ENCODE peak calls at places on chromosomes 2 and 18, in six cellular contexts. V is aorta, U is adrenal gland, H is fibroblast of lung, P is HCT116, T is thoracic aorta. W is an unnamed sample.

GRCh38 chr2:233689031-233689430 is 3.7 kb upstream of the UGT1A6 start:
- DNase-seq in V (no peak), P (no peak), H (no peak), U (no peak), T (no peak), W (no peak)

GRCh38 chr2:8719528-8719927 is 37.7 kb downstream of the ID2 start:
- DNase-seq in P (no peak), H (no peak), T (no peak), U (no peak), V (no peak), W (no peak)

GRCh38 chr18:65436430-65436829 is 314.4 kb upstream of the CDH7 start:
- DNase-seq in T (no peak), H (no peak), V (no peak), U (no peak), P (no peak), W (peak; percentile 9)

GRCh38 chr2:32772623-32773221 is 144.9 kb downstream of the TTC27 start:
- DNase-seq in T (no peak), V (no peak), P (peak; percentile 21), H (peak; percentile 59), U (peak; percentile 17), W (peak; percentile 40)

GRCh38 chr2:67733517-67733916 is 329.3 kb downstream of the C1D start:
- DNase-seq in U (peak; percentile 45), P (peak; percentile 12), V (no peak), H (peak; percentile 16), T (no peak), W (no peak)

GRCh38 chr2:109135572-109136185 is 6.7 kb downstream of the SH3RF3 start:
- DNase-seq in V (no peak), U (peak; percentile 18), P (no peak), H (peak; percentile 25), T (no peak), W (no peak)

GRCh38 chr2:231923951-231924888 is 2.0 kb downstream of the NPPC start:
- DNase-seq in H (no peak), T (no peak), U (no peak), P (no peak), V (peak; percentile 36), W (no peak)

GRCh38 chr2:160918909-160919503 is 241.2 kb upstream of the TANK start:
- DNase-seq in T (no peak), V (peak; percentile 65), H (peak; percentile 35), U (peak; percentile 74), P (peak; percentile 21), W (peak; percentile 42)

GRCh38 chr2:113877651-113878594 is 12.0 kb upstream of the ACTR3 start:
- DNase-seq in V (no peak), H (peak; percentile 71), P (peak; percentile 85), U (no peak), T (no peak), W (no peak)

GRCh38 chr18:46341989-46342525 is 237.9 kb downstream of the HAUS1 start:
- DNase-seq in U (no peak), H (no peak), V (no peak), P (no peak), T (no peak), W (no peak)

GRCh38 chr2:191202209-191202721 is 42.9 kb upstream of the MYO1B start:
- DNase-seq in V (no peak), U (no peak), T (no peak), P (no peak), H (peak; percentile 81), W (no peak)

GRCh38 chr2:69659349-69659748 is 15.8 kb upstream of the AAK1 start:
- DNase-seq in P (no peak), H (no peak), V (no peak), U (no peak), T (no peak), W (no peak)

GRCh38 chr2:242029422-242030225 is 160.1 kb downstream of the RTP5 start:
- DNase-seq in V (peak; percentile 19), P (no peak), H (no peak), U (no peak), T (no peak), W (no peak)

GRCh38 chr18:2847341-2848144 is 737 bp downstream of the EMILIN2 start:
- DNase-seq in H (peak; percentile 27), P (no peak), T (no peak), U (no peak), V (peak; percentile 57), W (no peak)

GRCh38 chr18:53817976-53818950 is 406.2 kb downstream of the MBD2 start:
- DNase-seq in P (no peak), H (no peak), T (no peak), U (no peak), V (no peak), W (no peak)

GRCh38 chr2:52810460-52810859 is 957.1 kb upstream of the CHAC2 start:
- DNase-seq in H (peak; percentile 37), T (no peak), U (no peak), P (peak; percentile 32), V (no peak), W (peak; percentile 3)

GRCh38 chr2:8544786-8545631 is 136.8 kb upstream of the ID2 start:
- DNase-seq in H (peak; percentile 96), P (peak; percentile 6), V (peak; percentile 88), T (no peak), U (peak; percentile 73), W (peak; percentile 7)

GRCh38 chr2:218476676-218477075 is 57.8 kb downstream of the VIL1 start:
- DNase-seq in P (no peak), V (no peak), H (no peak), T (no peak), U (peak; percentile 86), W (no peak)

GRCh38 chr2:71715951-71716696 is 262.8 kb downstream of the DYSF start:
- DNase-seq in P (no peak), H (no peak), T (no peak), V (no peak), U (no peak), W (no peak)
- H3K4me1 ChIP-seq in P (peaks cover 17% of the 10 kb centered on the region), H (peaks cover 18% of the 10 kb centered on the region), T (peaks cover 65% of the 10 kb centered on the region), V (peaks cover 13% of the 10 kb centered on the region), U (peaks cover 17% of the 10 kb centered on the region), W (no peaks in the 10 kb centered on the region)

GRCh38 chr18:11901826-11902438 is 6.2 kb downstream of the MPPE1 start:
- DNase-seq in V (no peak), P (no peak), T (no peak), H (no peak), U (no peak), W (no peak)

GRCh38 chr18:11899063-11899462 is 9.1 kb downstream of the MPPE1 start:
- DNase-seq in V (no peak), T (no peak), H (no peak), U (no peak), P (no peak), W (no peak)

GRCh38 chr18:11902522-11903292 is 5.4 kb downstream of the MPPE1 start:
- DNase-seq in V (no peak), T (no peak), P (no peak), U (no peak), H (peak; percentile 75), W (no peak)

GRCh38 chr18:11897781-11898180 is 10.3 kb downstream of the MPPE1 start:
- DNase-seq in H (no peak), P (no peak), V (no peak), T (no peak), U (no peak), W (no peak)
- H3K4me3 ChIP-seq in H (no peak overlapping the region), P (no peak overlapping the region), V (no peak overlapping the region), T (no peak overlapping the region), U (no peak overlapping the region), W (no peak overlapping the region)

GRCh38 chr2:23235292-23235691 is 149.7 kb upstream of the KLHL29 start:
- DNase-seq in V (no peak), T (no peak), P (no peak), H (no peak), U (no peak), W (no peak)
- H3K27me3 ChIP-seq in V (no peaks in the 10 kb centered on the region), T (no peaks in the 10 kb centered on the region), P (peaks cover 29% of the 10 kb centered on the region), H (no peaks in the 10 kb centered on the region), U (no peaks in the 10 kb centered on the region), W (no peaks in the 10 kb centered on the region)

GRCh38 chr2:31237348-31238017 is 3.5 kb downstream of the EHD3 start:
- DNase-seq in V (no peak), P (no peak), T (no peak), H (no peak), U (no peak), W (no peak)

GRCh38 chr2:31236433-31237205 is 2.7 kb downstream of the EHD3 start:
- DNase-seq in V (no peak), P (no peak), H (no peak), U (no peak), T (no peak), W (no peak)

GRCh38 chr2:31238906-31239841 is 5.2 kb downstream of the EHD3 start:
- DNase-seq in U (peak; percentile 29), V (no peak), P (no peak), H (no peak), T (no peak), W (no peak)

GRCh38 chr2:31239842-31240198 is 5.9 kb downstream of the EHD3 start:
- DNase-seq in V (peak; percentile 89), T (peak; percentile 52), H (peak; percentile 81), P (no peak), U (peak; percentile 29), W (no peak)

DNA sequence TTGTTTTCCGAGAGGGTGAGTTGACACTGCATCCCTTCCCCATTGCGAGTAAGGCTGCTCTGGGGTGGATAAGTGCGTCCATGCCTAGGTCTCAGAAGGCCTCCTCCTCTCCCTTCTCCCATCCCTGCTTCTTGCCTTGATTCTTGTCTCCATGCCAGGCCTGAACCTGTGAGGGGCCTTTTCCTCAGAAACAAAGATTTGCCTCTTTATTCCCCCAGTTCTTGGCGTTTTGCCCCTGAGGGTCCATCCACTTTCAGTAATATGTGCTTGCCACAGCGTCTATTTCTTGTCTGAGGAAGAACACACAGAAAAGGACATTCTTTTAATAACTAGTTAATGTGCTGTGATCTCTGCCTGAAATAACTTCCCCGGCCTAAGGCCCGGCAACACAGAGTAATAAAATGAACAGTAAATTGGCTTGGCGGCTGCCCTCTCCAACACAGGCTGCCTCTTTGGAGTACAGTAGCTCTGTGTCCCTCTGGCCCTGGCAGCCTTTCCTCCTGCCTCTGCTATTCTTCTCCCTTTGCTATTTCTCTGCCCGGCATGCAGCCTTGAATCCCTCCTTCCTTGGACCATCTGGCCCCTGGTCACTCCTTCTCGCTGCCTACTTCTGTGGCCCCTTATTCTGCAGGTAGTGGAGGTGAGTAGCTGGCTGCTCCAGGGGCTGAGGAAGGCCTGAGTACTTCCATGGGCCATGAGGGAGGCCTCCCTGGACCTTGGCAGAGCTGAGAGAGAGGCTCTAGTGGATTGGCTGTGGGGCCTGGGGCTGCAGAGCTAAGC is 4.4 kb downstream of the EHD3 start:
- DNase-seq in V (no peak), T (no peak), H (no peak), U (no peak), P (no peak), W (no peak)
- H3K4me1 ChIP-seq in V (peaks cover 3% of the 10 kb centered on the region), T (peaks cover 39% of the 10 kb centered on the region), H (peaks cover 16% of the 10 kb centered on the region), U (peaks cover 5% of the 10 kb centered on the region), P (no peaks in the 10 kb centered on the region), W (no peaks in the 10 kb centered on the region)